ENCODE peak calls at places on chromosomes 2 and 18, in five cellular contexts. H is IMR-90, L is thyroid gland, B is heart left ventricle, U is body of pancreas. N is an unnamed sample.
A peak's percentile ranks its signal among the peaks of the same experiment; 100 is the strongest.

GRCh38 chr2:147515213-147515612 is 329.6 kb upstream of the ACVR2A start:
- DNase-seq in H (no peak), L (no peak), B (no peak), U (no peak), N (no peak)

GRCh38 chr2:200279857-200280256 is 26.6 kb upstream of the SPATS2L start:
- DNase-seq in H (peak; percentile 23), L (no peak), B (no peak), U (no peak), N (no peak)

GRCh38 chr18:74724186-74724585 is 126.5 kb downstream of the ZNF407 start:
- DNase-seq in H (peak; percentile 73), L (no peak), B (no peak), U (no peak), N (no peak)

GRCh38 chr2:136134126-136134525 is 16.2 kb upstream of the CXCR4 start:
- DNase-seq in H (no peak), L (no peak), B (no peak), U (no peak), N (no peak)

GRCh38 chr2:101516833-101517690 is 42.1 kb upstream of the RFX8 start:
- DNase-seq in H (peak; percentile 94), L (no peak), B (no peak), U (no peak), N (peak; percentile 60)

GRCh38 chr18:332721-333513 is 65.1 kb upstream of the THOC1 start:
- DNase-seq in H (no peak), L (peak; percentile 3), B (peak; percentile 62), U (no peak), N (no peak)

GRCh38 chr18:60668583-60668982 is 296.0 kb upstream of the MC4R start:
- DNase-seq in H (no peak), L (no peak), B (no peak), U (no peak), N (no peak)

GRCh38 chr2:97699765-97700444 is 13.5 kb upstream of the ZAP70 start:
- DNase-seq in H (peak; percentile 54), L (peak; percentile 49), B (peak; percentile 54), U (peak; percentile 50), N (peak; percentile 40)

GRCh38 chr2:40228296-40228695 is 223.6 kb downstream of the SLC8A1 start:
- DNase-seq in H (no peak), L (no peak), B (no peak), U (no peak), N (no peak)

GRCh38 chr2:47310801-47311560 is 92.0 kb upstream of the MSH2 start:
- DNase-seq in H (no peak), L (peak; percentile 85), B (peak; percentile 48), U (peak; percentile 59), N (no peak)

GRCh38 chr2:239466755-239467271 is 66.0 kb upstream of the HDAC4 start:
- DNase-seq in H (no peak), L (no peak), B (peak; percentile 17), U (no peak), N (no peak)

GRCh38 chr2:31334311-31335026 is 80.1 kb downstream of the XDH start:
- DNase-seq in H (peak; percentile 56), L (no peak), B (no peak), U (no peak), N (no peak)

GRCh38 chr18:697771-698170 is 14.7 kb downstream of the ENOSF1 start:
- DNase-seq in H (no peak), L (peak; percentile 75), B (no peak), U (no peak), N (no peak)

GRCh38 chr2:238231251-238231793 is 8.5 kb downstream of the HES6 start:
- DNase-seq in H (peak; percentile 44), L (peak; percentile 74), B (peak; percentile 77), U (peak; percentile 87), N (no peak)

GRCh38 chr2:111122631-111123421 is 2.1 kb downstream of the BCL2L11 start:
- DNase-seq in H (peak; percentile 82), L (peak; percentile 84), B (peak; percentile 89), U (peak; percentile 86), N (peak; percentile 71)

GRCh38 chr2:60070166-60070565 is 483.3 kb downstream of the BCL11A start:
- DNase-seq in H (no peak), L (no peak), B (no peak), U (no peak), N (no peak)

GRCh38 chr18:35703043-35703688 is 121.6 kb downstream of the GALNT1 start:
- DNase-seq in H (peak; percentile 48), L (no peak), B (no peak), U (no peak), N (no peak)

GRCh38 chr2:59177748-59178147 is 936.6 kb upstream of the FANCL start:
- DNase-seq in H (no peak), L (no peak), B (no peak), U (no peak), N (no peak)

GRCh38 chr2:234392230-234392629 is 104.7 kb downstream of the ARL4C start:
- DNase-seq in H (no peak), L (no peak), B (no peak), U (no peak), N (no peak)
- TF ChIP-seq POLR2A in H (no peak), L (no peak), B (no peak), U (no peak), N (no peak)

GRCh38 chr2:42337846-42338566 is 23.0 kb downstream of the COX7A2L start:
- DNase-seq in H (no peak), L (no peak), B (no peak), U (no peak), N (no peak)
- TF ChIP-seq POLR2A in H (no peak), L (no peak), B (no peak), U (no peak), N (no peak)

DNA sequence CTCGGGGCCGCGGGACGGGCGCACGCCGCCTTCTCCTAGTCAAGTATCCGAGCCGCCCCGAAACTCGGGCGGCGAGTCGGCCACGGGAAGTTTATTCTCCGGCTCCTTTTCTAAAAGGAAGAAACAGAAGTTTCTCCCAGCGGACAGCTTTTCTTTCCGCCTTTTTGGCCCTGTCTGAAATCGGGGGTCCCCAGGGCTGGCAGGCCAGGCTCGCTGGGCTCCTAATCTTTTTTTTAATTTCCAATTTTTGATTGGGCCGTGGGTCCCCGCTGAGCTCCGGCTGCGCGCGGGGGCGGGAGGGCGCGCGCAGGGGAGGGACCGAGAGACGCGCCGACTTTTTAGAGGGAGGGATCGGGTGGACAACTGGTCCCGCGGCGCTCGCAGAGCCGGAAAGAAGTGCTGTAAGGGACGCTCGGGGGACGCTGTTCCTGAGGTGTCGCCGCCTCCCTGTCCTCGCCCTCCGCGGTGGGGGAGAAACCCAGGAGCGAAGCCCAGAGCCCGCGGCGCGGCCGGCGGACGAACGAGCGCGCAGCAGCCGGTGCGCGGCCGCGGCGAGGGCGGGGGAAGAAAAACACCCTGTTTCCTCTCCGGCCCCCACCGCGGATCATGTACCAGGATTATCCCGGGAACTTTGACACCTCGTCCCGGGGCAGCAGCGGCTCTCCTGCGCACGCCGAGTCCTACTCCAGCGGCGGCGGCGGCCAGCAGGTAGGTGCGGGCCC is 618 bp downstream of the FOSL2 start:
- DNase-seq in H (peak; percentile 68), L (peak; percentile 79), B (peak; percentile 80), U (peak; percentile 72), N (no peak)
- TF ChIP-seq POLR2A in H (peak; percentile 17), L (peak; percentile 76), B (no peak), U (no peak), N (peak; percentile 52)

DNA sequence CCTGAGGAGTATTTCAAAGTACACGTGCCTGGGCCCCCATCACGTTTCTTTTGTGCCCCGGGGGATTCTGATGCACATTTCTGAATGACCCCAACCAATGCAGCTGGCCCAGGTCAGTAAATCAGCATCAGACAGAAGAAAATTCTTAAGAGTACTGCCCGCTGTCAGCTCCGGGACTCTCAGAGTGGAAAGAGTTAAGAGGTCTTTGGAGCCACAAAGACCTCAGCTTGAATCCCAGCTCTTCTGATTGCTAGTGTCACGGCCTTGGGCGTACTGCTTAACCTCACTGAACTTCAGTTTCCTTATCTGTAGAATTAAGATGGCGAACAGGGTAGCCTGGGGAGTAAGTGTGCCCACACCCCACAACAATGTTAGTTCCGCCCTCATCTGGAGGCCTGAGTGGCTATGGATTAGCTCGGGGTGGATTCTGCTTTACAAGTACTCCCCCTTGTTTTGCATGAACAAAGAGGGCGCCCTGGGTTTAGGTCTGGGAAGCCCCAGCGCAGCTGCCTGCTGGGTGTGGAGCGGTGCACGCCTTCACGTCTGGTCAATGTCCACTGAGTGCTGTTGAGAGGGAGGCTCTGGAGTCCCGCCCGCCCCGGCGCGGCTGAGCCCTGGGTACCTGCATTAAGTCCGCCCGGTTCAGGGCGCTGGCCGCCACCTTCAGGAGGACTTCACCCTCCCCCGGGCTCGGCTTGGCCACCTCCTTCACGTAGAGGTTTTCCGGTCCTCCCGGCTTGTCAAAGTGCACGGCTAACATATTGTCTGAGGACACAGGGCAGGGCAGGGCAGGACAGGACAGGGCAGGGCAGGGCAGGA is 858 bp downstream of the TP53I3 start:
- DNase-seq in H (peak; percentile 79), L (no peak), B (peak; percentile 74), U (no peak), N (peak; percentile 68)
- TF ChIP-seq POLR2A in H (no peak), L (peak; percentile 42), B (no peak), U (peak; percentile 71), N (peak; percentile 6)

GRCh38 chr18:12006488-12006840 is 25.2 kb downstream of the IMPA2 start:
- DNase-seq in H (no peak), L (no peak), B (no peak), U (no peak), N (no peak)

GRCh38 chr18:12007063-12007462 is 25.8 kb downstream of the IMPA2 start:
- DNase-seq in H (no peak), L (no peak), B (no peak), U (no peak), N (no peak)

GRCh38 chr18:12008181-12008767 is 27.0 kb downstream of the IMPA2 start:
- DNase-seq in H (no peak), L (no peak), B (no peak), U (peak; percentile 82), N (no peak)

GRCh38 chr18:12003894-12004293 is 22.6 kb downstream of the IMPA2 start:
- DNase-seq in H (no peak), L (no peak), B (no peak), U (no peak), N (no peak)

DNA sequence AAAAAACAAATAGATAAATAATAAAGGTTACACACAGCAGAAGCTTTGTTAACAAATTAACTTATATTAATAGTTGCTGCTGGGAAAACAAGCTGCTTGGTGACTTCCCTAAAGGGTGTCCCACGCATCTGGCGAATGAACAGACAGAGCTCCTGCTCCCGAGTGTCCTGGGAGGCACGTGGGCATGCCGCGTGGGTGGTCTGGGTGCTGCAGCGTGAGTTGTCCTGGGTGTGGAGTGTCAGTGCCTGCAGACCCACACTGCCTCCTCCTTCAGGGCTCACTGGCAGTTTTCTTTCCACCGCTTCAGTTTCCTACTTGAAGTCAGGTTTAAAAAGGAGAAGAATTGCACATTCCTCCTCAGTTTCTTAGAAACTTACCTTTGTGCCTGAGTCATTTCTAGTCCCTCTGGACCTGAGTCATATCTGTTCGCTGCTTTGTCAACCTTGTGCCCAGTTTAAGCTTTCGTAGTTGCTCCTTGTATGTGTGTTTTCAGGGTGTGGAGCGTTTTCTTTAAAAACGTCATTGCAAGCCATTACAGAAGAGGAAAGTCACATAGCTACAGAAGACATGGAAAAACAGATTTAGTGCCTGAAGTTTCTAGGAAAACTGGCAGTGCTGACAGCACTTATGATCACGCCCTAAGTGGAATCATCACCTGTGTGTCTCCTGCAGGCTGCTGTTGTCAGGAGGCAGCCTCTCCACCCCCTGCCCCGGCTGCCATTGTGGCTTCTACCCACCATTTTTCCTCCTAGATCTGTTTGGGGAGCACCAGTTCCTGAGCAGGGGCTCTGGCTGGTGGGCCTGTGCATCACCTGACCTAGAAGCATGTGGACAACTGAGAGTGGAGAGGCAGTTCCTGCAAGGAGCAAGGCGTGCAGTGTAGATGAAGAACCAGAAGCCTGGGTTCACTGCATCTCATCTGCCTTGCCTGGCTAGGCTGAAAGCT is 24.5 kb downstream of the IMPA2 start:
- DNase-seq in H (no peak), L (peak; percentile 76), B (no peak), U (peak; percentile 63), N (no peak)
- TF ChIP-seq POLR2A in H (no peak), L (no peak), B (no peak), U (no peak), N (no peak)